ENCODE peak calls at places on chromosomes 12 and 14, in nine cellular contexts. J, T, Z, X, C, K, O, W and H are unnamed samples.

GRCh38 chr12:118094039-118094438 is 9.8 kb downstream of the VSIG10 start:
- DNase-seq in Z (no peak), T (no peak), X (no peak), J (no peak), K (no peak), W (no peak), C (no peak), O (no peak), H (no peak)

GRCh38 chr12:3199551-3200031 is 122.4 kb downstream of the TSPAN9 start:
- DNase-seq in T (no peak), C (peak), J (peak), O (peak), W (no peak), X (peak), K (peak), Z (no peak), H (peak)

GRCh38 chr12:105595440-105595839 is 264.9 kb downstream of the C12orf75 start:
- DNase-seq in T (no peak), W (no peak), X (no peak), K (no peak), Z (no peak), J (no peak), O (no peak), C (no peak), H (no peak)

GRCh38 chr14:104977681-104978647 is at the start of gene AHNAK2:
- DNase-seq in X (peak), C (peak), J (peak), W (no peak), T (peak), K (peak), O (peak), Z (no peak), H (peak)

GRCh38 chr12:123621619-123622530 is 11.6 kb downstream of the EIF2B1 start:
- DNase-seq in W (no peak), K (no peak), O (no peak), T (no peak), Z (no peak), J (no peak), C (no peak), X (no peak), H (peak)

GRCh38 chr14:99879401-99880295 is 86.4 kb downstream of the EML1 start:
- DNase-seq in T (no peak), C (no peak), O (peak), J (peak), X (no peak), Z (no peak), W (no peak), K (no peak), H (peak)

GRCh38 chr12:121805800-121806555 is 2.2 kb downstream of the SETD1B start:
- DNase-seq in C (no peak), K (no peak), O (no peak), T (no peak), W (no peak), J (peak), Z (no peak), X (no peak), H (peak)

GRCh38 chr14:56794557-56795283 is 15.6 kb downstream of the OTX2 start:
- DNase-seq in K (peak), O (peak), T (no peak), W (no peak), X (peak), C (no peak), J (no peak), Z (no peak), H (no peak)

GRCh38 chr12:113674302-113674701 is 202.6 kb upstream of the LHX5 start:
- DNase-seq in T (no peak), Z (no peak), O (no peak), W (no peak), C (no peak), J (no peak), X (no peak), K (no peak), H (no peak)

GRCh38 chr12:117526756-117527479 is 165.5 kb upstream of the NOS1 start:
- DNase-seq in T (no peak), X (no peak), C (no peak), K (peak), Z (no peak), W (no peak), J (no peak), O (no peak), H (no peak)

GRCh38 chr14:60632257-60632656 is 17.0 kb downstream of the SIX1 start:
- DNase-seq in Z (no peak), T (no peak), W (peak), C (no peak), X (no peak), K (no peak), J (no peak), O (no peak), H (no peak)

GRCh38 chr12:46154221-46154975 is 114.4 kb downstream of the SLC38A1 start:
- DNase-seq in O (peak), X (no peak), K (no peak), Z (no peak), W (no peak), T (peak), J (peak), C (no peak), H (peak)

DNA sequence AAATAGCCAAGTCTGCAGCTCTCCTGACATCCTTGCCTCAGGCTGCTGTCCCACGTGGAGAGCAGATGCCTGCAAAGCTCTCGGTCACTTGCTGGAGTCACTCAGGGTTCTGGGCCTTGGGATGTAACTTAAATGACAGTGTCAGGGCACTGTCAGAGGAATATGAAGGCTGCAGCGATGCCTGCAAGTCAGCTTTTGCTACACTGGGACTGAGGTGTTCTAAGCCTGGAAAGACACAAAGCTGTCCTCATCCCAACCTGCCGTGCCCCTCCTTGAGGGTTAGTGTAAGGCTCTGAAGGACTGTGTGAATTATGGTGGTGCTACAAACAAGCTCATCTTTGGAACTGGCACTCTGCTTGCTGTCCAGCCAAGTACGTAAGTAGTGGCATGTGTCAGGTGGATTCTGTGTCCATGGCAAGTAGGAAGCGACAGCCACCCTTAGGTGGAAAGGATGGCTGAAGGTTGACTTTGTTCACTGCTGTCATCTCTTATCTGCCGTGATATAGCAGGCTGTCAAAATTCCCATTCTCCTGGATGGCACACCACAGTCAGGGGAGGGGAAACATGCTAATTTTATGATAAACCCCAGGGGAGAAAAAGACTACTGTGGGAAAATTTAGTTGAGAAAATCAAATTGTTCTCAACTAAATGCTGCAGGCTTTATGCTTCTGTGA is 79.9 kb downstream of the DAD1 start:
- DNase-seq in X (no peak), C (peak), O (no peak), T (no peak), J (no peak), W (no peak), K (no peak), Z (no peak), H (no peak)
- H3K4me3 ChIP-seq in X (no peak), C (no peak), O (no peak), T (no peak), J (no peak), W (no peak), K (no peak), Z (peak), H (no peak)

DNA sequence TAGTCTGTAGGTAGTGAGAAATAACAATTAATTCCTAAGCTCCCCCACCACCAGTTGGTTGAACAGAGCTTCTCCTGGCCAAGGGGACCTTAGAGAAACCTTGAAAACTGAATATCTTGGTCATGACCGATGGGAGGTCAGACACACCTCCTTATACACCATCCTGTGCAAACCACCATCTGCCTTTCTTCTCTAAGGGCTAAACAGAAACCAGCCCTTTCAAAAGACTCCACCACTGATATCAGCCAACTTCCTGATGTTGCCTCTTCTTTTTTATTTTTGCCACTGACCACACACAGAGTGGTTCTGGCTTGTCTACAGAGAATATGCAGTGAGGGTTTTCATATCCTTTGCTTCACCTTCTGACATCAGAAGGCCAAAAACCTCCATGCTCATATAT is 977.7 kb upstream of the SEL1L start:
- DNase-seq in O (no peak), J (no peak), W (peak), K (no peak), C (no peak), Z (no peak), T (no peak), X (no peak), H (no peak)
- TF ChIP-seq EZH2phosphoT487 in O (no peak), J (no peak), W (no peak), K (no peak), C (no peak), Z (no peak), T (no peak), X (no peak), H (no peak)

GRCh38 chr12:76201758-76202157 is 117.3 kb upstream of the NAP1L1 start:
- DNase-seq in O (no peak), W (no peak), Z (no peak), T (no peak), C (no peak), X (no peak), K (no peak), J (no peak), H (peak)
- H3K4me2 ChIP-seq in O (no peak), W (no peak), Z (no peak), T (no peak), C (no peak), X (no peak), K (no peak), J (no peak), H (no peak)

GRCh38 chr12:14948672-14949071 is 10.3 kb upstream of the ERP27 start:
- DNase-seq in W (peak), C (no peak), K (no peak), O (peak), X (peak), J (peak), Z (peak), T (no peak), H (peak)

GRCh38 chr12:14946856-14947255 is 8.5 kb upstream of the ERP27 start:
- DNase-seq in Z (no peak), C (no peak), W (no peak), J (peak), K (no peak), O (no peak), T (no peak), X (no peak), H (no peak)

GRCh38 chr12:14949631-14950030 is 11.3 kb upstream of the ERP27 start:
- DNase-seq in X (no peak), K (no peak), Z (no peak), W (no peak), O (no peak), T (no peak), J (no peak), C (no peak), H (no peak)

GRCh38 chr12:14942532-14942931 is 4.2 kb upstream of the ERP27 start:
- DNase-seq in Z (no peak), X (no peak), C (no peak), O (no peak), W (no peak), K (no peak), J (no peak), T (no peak), H (no peak)

GRCh38 chr12:14946162-14946561 is 7.8 kb upstream of the ERP27 start:
- DNase-seq in X (no peak), C (no peak), W (no peak), J (no peak), Z (no peak), O (no peak), T (no peak), K (no peak), H (no peak)
- H3K4me3 ChIP-seq in X (no peak), C (no peak), W (no peak), J (no peak), Z (no peak), O (no peak), T (no peak), K (no peak), H (no peak)

GRCh38 chr14:92435154-92435553 is 78.4 kb upstream of the RIN3 start:
- DNase-seq in C (no peak), Z (no peak), X (no peak), W (no peak), J (no peak), K (no peak), O (no peak), T (no peak), H (no peak)
- TF ChIP-seq EZH2phosphoT487 in C (no peak), Z (no peak), X (no peak), W (no peak), J (no peak), K (no peak), O (no peak), T (no peak), H (no peak)

GRCh38 chr12:55718650-55719275 is 1.4 kb upstream of the RDH5 start:
- DNase-seq in W (no peak), J (no peak), T (no peak), Z (no peak), K (no peak), O (no peak), C (no peak), X (peak), H (no peak)

GRCh38 chr12:55719371-55719770 is 822 bp upstream of the RDH5 start:
- DNase-seq in J (no peak), T (no peak), X (no peak), Z (no peak), K (no peak), C (no peak), O (no peak), W (no peak), H (no peak)

GRCh38 chr12:55720894-55721444 is 776 bp downstream of the RDH5 start:
- DNase-seq in T (peak), O (peak), W (no peak), C (peak), J (peak), X (peak), K (peak), Z (no peak), H (peak)

GRCh38 chr12:55721601-55722213 is 1.5 kb downstream of the RDH5 start:
- DNase-seq in T (no peak), W (no peak), J (peak), K (no peak), O (no peak), C (no peak), Z (no peak), X (no peak), H (peak)

GRCh38 chr12:55720071-55720564 is at the start of gene RDH5:
- DNase-seq in T (no peak), J (peak), K (no peak), O (peak), Z (no peak), W (no peak), C (no peak), X (no peak), H (peak)
- H3K4me2 ChIP-seq in T (peak), J (peak), K (peak), O (peak), Z (no peak), W (no peak), C (peak), X (no peak), H (peak)

GRCh38 chr12:50296554-50296953 is 13.2 kb upstream of the LIMA1 start:
- DNase-seq in T (no peak), W (no peak), O (no peak), C (no peak), Z (no peak), J (no peak), K (no peak), X (no peak), H (no peak)
- H3K4me3 ChIP-seq in T (no peak), W (no peak), O (no peak), C (no peak), Z (no peak), J (no peak), K (no peak), X (no peak), H (no peak)